ENCODE peak calls at places on chromosome 10, in seven cellular contexts. U, T, Z, S, V, P and B are unnamed samples.
A peak's percentile ranks its signal among the peaks of the same experiment; 100 is the strongest.

GRCh38 chr10:31873724-31874123 is 54.9 kb downstream of the ARHGAP12 start:
- DNase-seq in U (no peak), T (no peak), Z (no peak), S (no peak), V (no peak), P (no peak), B (no peak)

GRCh38 chr10:84469470-84469869 is 141.1 kb downstream of the CCSER2 start:
- DNase-seq in U (no peak), T (no peak), Z (no peak), S (no peak), V (no peak), P (no peak), B (no peak)

GRCh38 chr10:35643151-35643975 is 1.3 kb upstream of the FZD8 start:
- DNase-seq in U (no peak), T (peak; percentile 26), Z (peak; percentile 78), S (peak; percentile 88), V (peak; percentile 41), P (peak; percentile 68), B (peak; percentile 13)

GRCh38 chr10:28734940-28735759 is 57.8 kb downstream of the BAMBI start:
- DNase-seq in U (peak; percentile 86), T (peak; percentile 41), Z (no peak), S (peak; percentile 87), V (peak; percentile 95), P (no peak), B (no peak)

GRCh38 chr10:104707602-104708160 is 66.6 kb downstream of the SORCS3 start:
- DNase-seq in U (no peak), T (no peak), Z (no peak), S (no peak), V (no peak), P (no peak), B (no peak)

GRCh38 chr10:80501913-80502521 is 35.7 kb upstream of the SH2D4B start:
- DNase-seq in U (no peak), T (no peak), Z (no peak), S (no peak), V (peak; percentile 35), P (no peak), B (no peak)

GRCh38 chr10:124744688-124745055 is 494 bp upstream of the FAM53B start:
- DNase-seq in U (peak; percentile 48), T (no peak), Z (no peak), S (no peak), V (peak; percentile 62), P (no peak), B (no peak)

GRCh38 chr10:58651040-58651439 is 138.4 kb downstream of the BICC1 start:
- DNase-seq in U (no peak), T (no peak), Z (peak; percentile 33), S (no peak), V (peak; percentile 71), P (no peak), B (no peak)

GRCh38 chr10:3467052-3467906 is 294.7 kb upstream of the PITRM1 start:
- DNase-seq in U (peak; percentile 92), T (peak; percentile 94), Z (peak; percentile 85), S (no peak), V (peak; percentile 100), P (no peak), B (no peak)

GRCh38 chr10:129642427-129642826 is 175.4 kb downstream of the MGMT start:
- DNase-seq in U (no peak), T (no peak), Z (no peak), S (no peak), V (peak; percentile 16), P (no peak), B (no peak)

GRCh38 chr10:122307669-122308486 is 36.8 kb downstream of the BTBD16 start:
- DNase-seq in U (peak; percentile 90), T (peak; percentile 78), Z (peak; percentile 77), S (peak; percentile 86), V (peak; percentile 98), P (no peak), B (no peak)

GRCh38 chr10:17206210-17206709 is 4.8 kb upstream of the TRDMT1 start:
- DNase-seq in U (no peak), T (peak; percentile 89), Z (no peak), S (no peak), V (peak; percentile 92), P (no peak), B (peak; percentile 63)

GRCh38 chr10:1413823-1414222 is 323.5 kb downstream of the ADARB2 start:
- DNase-seq in U (no peak), T (no peak), Z (no peak), S (peak; percentile 53), V (no peak), P (no peak), B (no peak)

GRCh38 chr10:1127629-1128028 is 71.4 kb downstream of the WDR37 start:
- DNase-seq in U (no peak), T (no peak), Z (no peak), S (no peak), V (no peak), P (no peak), B (no peak)

GRCh38 chr10:57849726-57850357 is 417.9 kb downstream of the IPMK start:
- DNase-seq in U (no peak), T (peak; percentile 1), Z (no peak), S (no peak), V (peak; percentile 9), P (no peak), B (no peak)

GRCh38 chr10:125094111-125094705 is 66.2 kb downstream of the CTBP2 start:
- DNase-seq in U (no peak), T (no peak), Z (no peak), S (no peak), V (no peak), P (no peak), B (no peak)

GRCh38 chr10:69406302-69406811 is 10.4 kb downstream of the TACR2 start:
- DNase-seq in U (no peak), T (no peak), Z (peak; percentile 48), S (no peak), V (no peak), P (no peak), B (no peak)

GRCh38 chr10:69406816-69407580 is 9.7 kb downstream of the TACR2 start:
- DNase-seq in U (no peak), T (no peak), Z (no peak), S (no peak), V (no peak), P (no peak), B (no peak)

GRCh38 chr10:69409176-69409495 is 7.6 kb downstream of the TACR2 start:
- DNase-seq in U (no peak), T (no peak), Z (no peak), S (no peak), V (no peak), P (no peak), B (no peak)

GRCh38 chr10:69408318-69409175 is 8.2 kb downstream of the TACR2 start:
- DNase-seq in U (peak; percentile 81), T (peak; percentile 92), Z (peak; percentile 92), S (peak; percentile 98), V (peak; percentile 92), P (peak; percentile 96), B (peak; percentile 94)

GRCh38 chr10:69407621-69408301 is 9.0 kb downstream of the TACR2 start:
- DNase-seq in U (no peak), T (no peak), Z (no peak), S (no peak), V (no peak), P (no peak), B (peak; percentile 52)
- TF ChIP-seq CTCF in U (peak; percentile 8), T (peak; percentile 12), Z (no peak), S (peak; percentile 45), V (no peak), P (no peak), B (peak; percentile 6)

DNA sequence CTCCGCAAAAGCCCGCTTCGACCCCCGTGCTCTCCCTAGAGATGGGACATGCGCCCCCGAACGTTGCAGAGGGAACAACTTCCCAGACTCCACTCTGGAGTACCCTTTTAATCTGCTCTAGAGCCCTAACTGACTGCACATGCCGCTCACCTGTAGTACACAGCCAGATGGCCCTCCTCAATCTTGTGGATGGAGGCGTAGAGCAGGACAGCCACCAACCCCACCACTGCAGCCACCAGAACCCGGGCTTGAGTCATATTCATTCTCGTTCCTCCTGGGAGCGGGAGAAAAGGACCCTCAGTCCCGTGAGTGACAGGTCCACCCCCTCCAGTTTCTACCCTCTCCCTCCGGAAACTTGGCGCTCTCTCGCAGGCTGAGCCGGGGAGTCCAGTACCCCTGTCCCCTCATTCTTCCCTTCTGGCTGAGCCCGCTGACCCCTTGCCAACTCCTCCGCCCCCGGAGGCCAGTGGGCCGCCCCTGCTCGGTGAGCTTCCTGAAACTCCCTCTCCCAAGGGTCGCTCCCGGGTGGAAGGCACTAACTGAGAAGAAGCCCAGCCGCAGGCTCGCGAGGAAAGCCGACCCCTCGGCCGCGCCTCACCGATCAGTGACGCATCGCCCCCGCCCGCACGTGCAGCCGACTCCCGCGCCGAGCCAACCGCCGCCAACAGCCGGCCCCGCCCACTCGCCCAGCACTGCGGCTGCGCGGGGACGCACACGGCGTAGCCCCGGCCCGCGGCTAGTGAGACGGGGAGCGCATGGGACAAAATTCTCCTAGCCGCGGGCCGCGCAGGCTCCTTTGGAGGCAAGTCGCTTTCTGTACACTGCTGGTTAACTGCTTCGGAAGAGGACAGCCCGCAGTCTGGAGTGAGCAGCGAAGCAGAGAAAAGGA is at the start of gene ERLIN1:
- DNase-seq in U (peak; percentile 52), T (peak; percentile 92), Z (peak; percentile 88), S (peak; percentile 97), V (peak; percentile 85), P (peak; percentile 97), B (peak; percentile 95)
- TF ChIP-seq CTCF in U (no peak), T (no peak), Z (no peak), S (no peak), V (peak; percentile 4), P (no peak), B (no peak)

GRCh38 chr10:66455304-66455703 is 470.5 kb upstream of the LRRTM3 start:
- DNase-seq in U (no peak), T (no peak), Z (no peak), S (no peak), V (no peak), P (no peak), B (no peak)
- TF ChIP-seq CTCF in U (no peak), T (no peak), Z (no peak), S (peak; percentile 23), V (no peak), P (no peak), B (no peak)

GRCh38 chr10:44883581-44884331 is 27.4 kb upstream of the TMEM72 start:
- DNase-seq in U (no peak), T (no peak), Z (no peak), S (no peak), V (no peak), P (no peak), B (no peak)

GRCh38 chr10:44882146-44882720 is 28.9 kb upstream of the TMEM72 start:
- DNase-seq in U (no peak), T (no peak), Z (no peak), S (no peak), V (no peak), P (no peak), B (no peak)

GRCh38 chr10:44880090-44880715 is 30.9 kb upstream of the TMEM72 start:
- DNase-seq in U (no peak), T (no peak), Z (no peak), S (no peak), V (no peak), P (no peak), B (no peak)

GRCh38 chr10:44879531-44879899 is 31.6 kb upstream of the TMEM72 start:
- DNase-seq in U (no peak), T (no peak), Z (no peak), S (no peak), V (no peak), P (no peak), B (no peak)

DNA sequence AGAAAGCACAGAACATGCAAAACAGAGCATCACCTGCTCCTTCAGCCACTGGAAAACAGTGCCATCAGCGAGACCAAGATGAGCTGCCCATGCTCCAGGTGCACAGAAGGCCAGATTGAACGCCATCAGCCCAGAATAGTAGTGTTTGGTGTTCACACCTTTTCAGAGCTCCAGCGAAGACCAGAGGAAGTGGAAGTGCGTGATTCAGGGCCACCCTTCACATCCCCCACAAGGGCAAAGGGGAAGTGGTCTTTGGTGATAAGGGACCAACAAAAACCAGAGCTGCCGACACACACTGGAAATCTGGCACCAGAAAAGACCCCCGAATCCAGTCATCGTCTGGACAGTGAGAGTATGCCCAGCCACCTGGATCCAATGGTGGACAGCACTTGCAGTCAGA is 29.5 kb upstream of the TMEM72 start:
- DNase-seq in U (no peak), T (no peak), Z (no peak), S (no peak), V (no peak), P (no peak), B (no peak)
- TF ChIP-seq CTCF in U (no peak), T (no peak), Z (no peak), S (no peak), V (no peak), P (no peak), B (no peak)